ENCODE peak calls at places on chromosomes 13 and 19, in eight cellular contexts. D is Calu3; S is CD8-positive, alpha-beta T cell; A is fibroblast of lung; N is B cell; F is A673; Q is cardiac muscle cell; X is retinal pigment epithelial cell. E is an unnamed sample.

GRCh38 chr19:38084196-38084595 is 139.8 kb downstream of the DPF1 start:
- DNase-seq in D (no peak), N (no peak), X (no peak), A (no peak), F (no peak), S (no peak), Q (no peak), E (no peak)

GRCh38 chr19:45202637-45203036 is 24.1 kb downstream of the BLOC1S3 start:
- DNase-seq in F (no peak), N (no peak), S (no peak), X (no peak), D (no peak), A (no peak), Q (no peak), E (no peak)

GRCh38 chr13:29846475-29847256 is 3.8 kb downstream of the UBL3 start:
- DNase-seq in D (no peak), F (no peak), S (no peak), X (no peak), N (no peak), Q (no peak), A (no peak), E (no peak)

GRCh38 chr13:73338389-73338788 is 279.6 kb downstream of the KLF5 start:
- DNase-seq in Q (peak), F (no peak), D (no peak), N (no peak), A (no peak), X (no peak), S (no peak), E (no peak)

GRCh38 chr19:38012944-38013343 is 105.9 kb downstream of the SIPA1L3 start:
- DNase-seq in D (no peak), S (no peak), A (no peak), N (no peak), F (no peak), X (no peak), Q (no peak), E (no peak)

GRCh38 chr19:32924200-32924599 is 47.6 kb downstream of the CEP89 start:
- DNase-seq in Q (peak), D (no peak), F (no peak), S (no peak), X (no peak), A (peak), N (no peak), E (no peak)

GRCh38 chr13:108495686-108496363 is 133.6 kb upstream of the MYO16 start:
- DNase-seq in D (no peak), A (peak), N (no peak), F (peak), X (no peak), S (no peak), Q (peak), E (no peak)

GRCh38 chr13:114100446-114101320 is 31.7 kb downstream of the RASA3 start:
- DNase-seq in S (no peak), X (no peak), A (peak), D (no peak), N (no peak), Q (no peak), F (no peak), E (no peak)

GRCh38 chr19:40801449-40802299 is 2.7 kb downstream of the EGLN2 start:
- DNase-seq in Q (no peak), S (no peak), X (no peak), N (no peak), D (no peak), A (no peak), F (no peak), E (no peak)

GRCh38 chr13:30453727-30454126 is 12.0 kb downstream of the HMGB1 start:
- DNase-seq in D (no peak), N (peak), S (no peak), X (no peak), F (peak), A (no peak), Q (peak), E (no peak)

GRCh38 chr19:38737297-38737865 is 6.9 kb downstream of the CAPN12 start:
- DNase-seq in D (no peak), X (no peak), F (no peak), Q (no peak), S (no peak), N (peak), A (no peak), E (no peak)

GRCh38 chr13:35881360-35881759 is 249.8 kb downstream of the DCLK1 start:
- DNase-seq in X (no peak), S (no peak), Q (peak), D (no peak), N (no peak), F (peak), A (peak), E (no peak)

GRCh38 chr19:5903502-5904301 is at the start of gene NDUFA11:
- DNase-seq in S (peak), A (peak), F (peak), N (peak), D (peak), X (no peak), Q (peak), E (peak)

GRCh38 chr19:35693835-35694599 is 10.3 kb upstream of the ZBTB32 start:
- DNase-seq in S (peak), Q (peak), D (peak), F (peak), N (peak), A (peak), X (peak), E (peak)

GRCh38 chr13:48121733-48122132 is 26.8 kb upstream of the MED4 start:
- DNase-seq in X (no peak), N (no peak), Q (no peak), S (no peak), F (no peak), A (peak), D (no peak), E (no peak)

GRCh38 chr13:73521291-73521626 is 462.5 kb downstream of the KLF5 start:
- DNase-seq in Q (no peak), A (no peak), D (no peak), S (no peak), X (no peak), N (no peak), F (no peak), E (no peak)

GRCh38 chr19:7789447-7789846 is 26.4 kb downstream of the CLEC4M start:
- DNase-seq in D (no peak), X (no peak), F (no peak), N (peak), S (peak), Q (no peak), A (no peak), E (no peak)

GRCh38 chr13:49340161-49340560 is 92.4 kb downstream of the CDADC1 start:
- DNase-seq in Q (no peak), N (no peak), F (no peak), X (no peak), A (no peak), S (no peak), D (no peak), E (no peak)

GRCh38 chr13:99269627-99270252 is 11.6 kb upstream of the GPR18 start:
- DNase-seq in X (peak), F (peak), N (peak), D (no peak), S (no peak), Q (peak), A (peak), E (no peak)

GRCh38 chr19:33388231-33388816 is 14.8 kb downstream of the CEBPG start:
- DNase-seq in D (no peak), S (no peak), Q (no peak), X (no peak), N (no peak), F (no peak), A (no peak), E (no peak)

GRCh38 chr13:95512957-95513356 is 39.6 kb upstream of the CLDN10 start:
- DNase-seq in X (no peak), N (no peak), S (no peak), A (no peak), Q (no peak), D (no peak), F (no peak), E (no peak)

GRCh38 chr19:43675269-43675879 is 5.4 kb upstream of the PLAUR start:
- DNase-seq in N (no peak), X (peak), D (peak), F (no peak), S (no peak), A (peak), Q (peak), E (no peak)

GRCh38 chr13:41827507-41828213 is 133.2 kb downstream of the VWA8 start:
- DNase-seq in Q (peak), F (peak), D (peak), N (no peak), S (no peak), A (peak), X (peak), E (no peak)

GRCh38 chr19:6556480-6556879 is 25.7 kb downstream of the TNFSF9 start:
- DNase-seq in S (no peak), N (no peak), F (no peak), D (no peak), X (no peak), Q (peak), A (peak), E (no peak)

GRCh38 chr13:106520205-106521004 is 15.1 kb downstream of the EFNB2 start:
- DNase-seq in D (no peak), S (no peak), N (no peak), A (no peak), X (no peak), Q (peak), F (no peak), E (no peak)

GRCh38 chr19:10270616-10271394 is at the start of gene ICAM1:
- DNase-seq in N (peak), S (peak), Q (peak), D (peak), X (peak), F (no peak), A (peak), E (no peak)

GRCh38 chr13:114049026-114049425 is 75.2 kb upstream of the C13orf46 start:
- DNase-seq in Q (no peak), S (peak), F (no peak), D (no peak), A (no peak), X (no peak), N (peak), E (no peak)

GRCh38 chr13:43648733-43649132 is 138.0 kb downstream of the ENOX1 start:
- DNase-seq in D (no peak), Q (peak), N (no peak), X (no peak), F (no peak), A (peak), S (no peak), E (no peak)

GRCh38 chr19:24142771-24143170 is 55.8 kb downstream of the ZNF254 start:
- DNase-seq in D (no peak), F (no peak), A (no peak), S (no peak), Q (no peak), X (no peak), N (no peak), E (no peak)

GRCh38 chr13:25203256-25203794 is 31.2 kb upstream of the AMER2 start:
- DNase-seq in X (no peak), D (no peak), N (no peak), F (no peak), Q (no peak), S (no peak), A (no peak), E (no peak)

GRCh38 chr13:77698211-77699058 is 948 bp downstream of the SLAIN1 start:
- DNase-seq in F (peak), Q (no peak), D (peak), S (peak), N (peak), X (no peak), A (peak), E (no peak)

GRCh38 chr13:113656015-113656588 is 1.9 kb downstream of the ATP4B start:
- DNase-seq in X (no peak), A (no peak), Q (no peak), N (no peak), F (no peak), D (no peak), S (no peak), E (no peak)

GRCh38 chr19:41887711-41888382 is 4.9 kb downstream of the ARHGEF1 start:
- DNase-seq in N (peak), F (no peak), Q (peak), S (peak), X (no peak), D (peak), A (peak), E (no peak)

GRCh38 chr13:99760456-99760855 is 211.1 kb downstream of the ZIC5 start:
- DNase-seq in N (no peak), F (no peak), Q (no peak), S (no peak), X (no peak), A (no peak), D (no peak), E (no peak)

GRCh38 chr19:47824396-47824795 is 2.7 kb downstream of the CRX start:
- DNase-seq in D (no peak), Q (no peak), S (no peak), A (no peak), N (no peak), F (no peak), X (no peak), E (no peak)
- TF ChIP-seq CTCF in D (no peak), Q (no peak), S (no peak), A (no peak), N (no peak), F (no peak), X (no peak), E (no peak)

GRCh38 chr19:4878491-4878968 is 11.1 kb upstream of the PLIN3 start:
- DNase-seq in N (no peak), S (no peak), X (no peak), F (no peak), Q (no peak), D (no peak), A (no peak), E (no peak)
- TF ChIP-seq CTCF in N (no peak), S (no peak), X (no peak), F (no peak), Q (no peak), D (no peak), A (no peak), E (no peak)

DNA sequence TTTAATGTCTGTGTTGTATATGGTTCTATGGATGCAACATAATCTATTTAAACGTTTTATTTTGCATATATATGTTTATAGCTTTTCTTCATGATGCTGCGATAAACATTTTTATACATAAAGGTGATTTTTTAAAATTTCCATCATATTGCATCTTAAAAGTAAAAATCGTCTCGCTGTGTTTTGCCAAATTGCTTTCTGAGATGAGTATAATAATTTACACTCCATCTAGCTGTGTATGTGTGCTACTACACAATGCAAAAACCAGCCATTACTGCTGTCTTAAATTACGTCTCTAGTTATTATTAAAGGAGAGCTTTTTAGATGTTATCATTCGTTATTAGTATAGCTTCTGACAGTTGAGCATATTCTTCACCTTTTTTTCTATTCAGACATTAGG is 37.2 kb downstream of the METTL21C start:
- DNase-seq in Q (no peak), N (no peak), D (no peak), A (no peak), F (no peak), S (no peak), X (no peak), E (no peak)
- TF ChIP-seq CTCF in Q (peak), N (peak), D (no peak), A (peak), F (peak), S (peak), X (peak), E (peak)

GRCh38 chr13:45925151-45925550 is 73.6 kb upstream of the SIAH3 start:
- DNase-seq in Q (peak), S (no peak), D (no peak), A (no peak), N (no peak), X (no peak), F (peak), E (no peak)
- TF ChIP-seq CTCF in Q (peak), S (no peak), D (no peak), A (peak), N (no peak), X (peak), F (peak), E (no peak)